ENCODE peak calls at places on chromosomes 3 and 15, in five cellular contexts. Z is Karpas-422, I is H9, G is choroid plexus epithelial cell, F is A549. Y is an unnamed sample.

GRCh38 chr3:37204314-37204713 is 29.9 kb upstream of the LRRFIP2 start:
- DNase-seq in Z (no peak), I (no peak), G (no peak), F (no peak), Y (no peak)

GRCh38 chr3:72082121-72082715 is 297.3 kb upstream of the PROK2 start:
- DNase-seq in Z (peak; percentile 88), I (no peak), G (no peak), F (no peak), Y (peak; percentile 55)

GRCh38 chr3:150599611-150600297 is 3.4 kb upstream of the SELENOT start:
- DNase-seq in Z (peak; percentile 52), I (peak; percentile 59), G (peak; percentile 52), F (no peak), Y (peak; percentile 27)

GRCh38 chr3:72896996-72897757 is 9.3 kb downstream of the GXYLT2 start:
- DNase-seq in Z (no peak), I (no peak), G (no peak), F (no peak), Y (no peak)

GRCh38 chr3:197125601-197126000 is 96.0 kb upstream of the MELTF start:
- DNase-seq in Z (no peak), I (no peak), G (peak; percentile 37), F (no peak), Y (no peak)

GRCh38 chr3:55541016-55541415 is 53.9 kb upstream of the WNT5A start:
- DNase-seq in Z (no peak), I (no peak), G (peak; percentile 72), F (no peak), Y (no peak)

GRCh38 chr3:87298111-87298718 is 21.8 kb upstream of the POU1F1 start:
- DNase-seq in Z (peak; percentile 62), I (no peak), G (peak; percentile 72), F (peak; percentile 73), Y (peak; percentile 46)

GRCh38 chr15:71274448-71274798 is 159.2 kb downstream of the THSD4 start:
- DNase-seq in Z (no peak), I (no peak), G (no peak), F (no peak), Y (no peak)

GRCh38 chr15:100602822-100603393 is 519 bp downstream of the ASB7 start:
- DNase-seq in Z (peak; percentile 78), I (peak; percentile 47), G (peak; percentile 60), F (peak; percentile 21), Y (peak; percentile 54)

GRCh38 chr3:46931631-46932441 is 44.7 kb downstream of the CCDC12 start:
- DNase-seq in Z (no peak), I (no peak), G (peak; percentile 47), F (peak; percentile 35), Y (no peak)

GRCh38 chr15:41987925-41988275 is 15.5 kb upstream of the EHD4 start:
- DNase-seq in Z (no peak), I (no peak), G (no peak), F (no peak), Y (no peak)

GRCh38 chr3:46628980-46629379 is 16.7 kb downstream of the FAM240A start:
- DNase-seq in Z (no peak), I (no peak), G (no peak), F (no peak), Y (no peak)

GRCh38 chr3:171038342-171038741 is 11.8 kb upstream of the SLC2A2 start:
- DNase-seq in Z (no peak), I (no peak), G (peak; percentile 58), F (no peak), Y (no peak)

GRCh38 chr3:190366145-190366544 is 21.8 kb upstream of the CLDN16 start:
- DNase-seq in Z (no peak), I (no peak), G (no peak), F (no peak), Y (no peak)

GRCh38 chr15:29324746-29325145 is 55.1 kb upstream of the NSMCE3 start:
- DNase-seq in Z (no peak), I (no peak), G (peak; percentile 19), F (no peak), Y (no peak)

GRCh38 chr15:68511073-68511991 is 67.5 kb upstream of the CORO2B start:
- DNase-seq in Z (no peak), I (no peak), G (peak; percentile 84), F (no peak), Y (no peak)

GRCh38 chr15:80801891-80802680 is 22.9 kb downstream of the CEMIP start:
- DNase-seq in Z (no peak), I (no peak), G (no peak), F (no peak), Y (no peak)

GRCh38 chr15:40930430-40931299 is 1.5 kb downstream of the DLL4 start:
- DNase-seq in Z (peak; percentile 72), I (peak; percentile 88), G (peak; percentile 36), F (peak; percentile 50), Y (no peak)

GRCh38 chr15:51907136-51907862 is 64.3 kb downstream of the LEO1 start:
- DNase-seq in Z (no peak), I (no peak), G (peak; percentile 6), F (peak; percentile 69), Y (no peak)

GRCh38 chr3:191399918-191400317 is 61.0 kb upstream of the PYDC2 start:
- DNase-seq in Z (no peak), I (no peak), G (no peak), F (no peak), Y (no peak)

GRCh38 chr3:43105224-43105596 is 669 bp downstream of the POMGNT2 start:
- DNase-seq in Z (no peak), I (no peak), G (no peak), F (no peak), Y (no peak)

GRCh38 chr3:176513604-176514003 is 683.7 kb downstream of the TBL1XR1 start:
- DNase-seq in Z (no peak), I (no peak), G (peak; percentile 4), F (no peak), Y (no peak)

GRCh38 chr3:130276203-130276803 is 69.2 kb upstream of the COL6A5 start:
- DNase-seq in Z (peak; percentile 76), I (no peak), G (peak; percentile 84), F (peak; percentile 39), Y (peak; percentile 55)

GRCh38 chr3:117734431-117734830 is 1024.9 kb downstream of the TUSC7 start:
- DNase-seq in Z (no peak), I (no peak), G (peak; percentile 58), F (no peak), Y (no peak)

GRCh38 chr3:29240248-29240647 is 40.6 kb upstream of the RBMS3 start:
- DNase-seq in Z (no peak), I (no peak), G (peak; percentile 78), F (peak; percentile 5), Y (no peak)

GRCh38 chr3:72270072-72270611 is 485.2 kb upstream of the PROK2 start:
- DNase-seq in Z (no peak), I (no peak), G (peak; percentile 98), F (peak; percentile 67), Y (peak; percentile 65)

GRCh38 chr3:64509216-64509615 is 178.6 kb downstream of the ADAMTS9 start:
- DNase-seq in Z (no peak), I (no peak), G (no peak), F (no peak), Y (no peak)

GRCh38 chr15:76177491-76178040 is 117.8 kb downstream of the TMEM266 start:
- DNase-seq in Z (no peak), I (no peak), G (no peak), F (peak; percentile 56), Y (no peak)

GRCh38 chr3:172388412-172389078 is 59.7 kb downstream of the GHSR start:
- DNase-seq in Z (no peak), I (no peak), G (no peak), F (no peak), Y (no peak)

GRCh38 chr3:195896361-195897080 is 11.8 kb downstream of the TNK2 start:
- DNase-seq in Z (no peak), I (no peak), G (peak; percentile 75), F (peak; percentile 44), Y (no peak)

GRCh38 chr3:120506828-120507774 is 56.3 kb upstream of the FSTL1 start:
- DNase-seq in Z (peak; percentile 78), I (no peak), G (peak; percentile 73), F (peak; percentile 46), Y (no peak)

GRCh38 chr15:85289677-85290365 is 90.6 kb upstream of the AKAP13 start:
- DNase-seq in Z (peak; percentile 69), I (no peak), G (peak; percentile 48), F (peak; percentile 71), Y (peak; percentile 44)

GRCh38 chr15:29511663-29512062 is 242.0 kb upstream of the NSMCE3 start:
- DNase-seq in Z (no peak), I (no peak), G (no peak), F (no peak), Y (no peak)

GRCh38 chr3:191216510-191216909 is 17.5 kb downstream of the OSTN start:
- DNase-seq in Z (no peak), I (no peak), G (no peak), F (no peak), Y (no peak)

GRCh38 chr15:43828061-43828657 is 1.4 kb downstream of the WDR76 start:
- DNase-seq in Z (peak; percentile 72), I (no peak), G (peak; percentile 21), F (no peak), Y (peak; percentile 42)

GRCh38 chr3:49648354-49649057 is 25.6 kb upstream of the APEH start:
- DNase-seq in Z (no peak), I (no peak), G (no peak), F (no peak), Y (no peak)

GRCh38 chr3:73081140-73081539 is 19.7 kb downstream of the EBLN2 start:
- DNase-seq in Z (no peak), I (no peak), G (no peak), F (no peak), Y (no peak)

GRCh38 chr3:58556761-58557181 is 19.8 kb upstream of the ACOX2 start:
- DNase-seq in Z (no peak), I (peak; percentile 40), G (no peak), F (no peak), Y (no peak)

GRCh38 chr15:101215681-101216080 is 36.2 kb downstream of the CHSY1 start:
- DNase-seq in Z (no peak), I (no peak), G (no peak), F (no peak), Y (no peak)

GRCh38 chr3:52094591-52095485 is 38.5 kb upstream of the DUSP7 start:
- DNase-seq in Z (no peak), I (no peak), G (no peak), F (no peak), Y (no peak)

Y was measured in MM.1S.